ENCODE peak calls at places on chromosomes 11 and 22, in nine cellular contexts. D is fibroblast of lung, O is adipocyte, M is heart right ventricle, H is right atrium auricular region, G is right lobe of liver, T is mesenchymal stem cell, E is aorta, F is tibial nerve. Y is an unnamed sample.

GRCh38 chr11:78957481-78958245 is 383.0 kb upstream of the NARS2 start:
- DNase-seq in D (peak; percentile 68), H (no peak), E (no peak), O (peak; percentile 29), G (no peak), T (peak; percentile 34), F (no peak), M (no peak), Y (no peak)

GRCh38 chr22:49693416-49693815 is 134.3 kb downstream of the BRD1 start:
- DNase-seq in F (no peak), D (no peak), T (no peak), M (no peak), E (no peak), G (no peak), H (no peak), O (no peak), Y (no peak)

GRCh38 chr22:49332691-49333090 is 495.0 kb downstream of the BRD1 start:
- DNase-seq in M (no peak), O (no peak), H (no peak), T (no peak), F (no peak), E (peak; percentile 36), D (no peak), G (no peak), Y (no peak)

GRCh38 chr22:22813126-22814075 is 74.2 kb upstream of the IGLL5 start:
- DNase-seq in H (no peak), F (no peak), M (no peak), D (no peak), O (no peak), E (no peak), G (no peak), T (no peak), Y (no peak)

GRCh38 chr11:9219572-9219971 is 45.6 kb downstream of the DENND5A start:
- DNase-seq in H (no peak), F (no peak), T (peak; percentile 52), D (peak; percentile 67), E (no peak), O (peak; percentile 95), G (no peak), M (no peak), Y (no peak)

GRCh38 chr11:10722307-10722706 is 28.7 kb upstream of the CTR9 start:
- DNase-seq in D (no peak), F (no peak), O (no peak), T (no peak), H (no peak), M (no peak), G (no peak), E (no peak), Y (no peak)

GRCh38 chr22:19289475-19290161 is 1.9 kb downstream of the CLTCL1 start:
- DNase-seq in T (peak; percentile 85), G (no peak), M (no peak), H (no peak), E (no peak), O (peak; percentile 55), D (peak; percentile 49), F (no peak), Y (no peak)

GRCh38 chr11:118227865-118228785 is 3.3 kb upstream of the JAML start:
- DNase-seq in G (no peak), M (no peak), D (no peak), E (no peak), O (no peak), H (no peak), F (no peak), T (no peak), Y (no peak)

GRCh38 chr11:27025312-27025955 is 15.2 kb upstream of the BBOX1 start:
- DNase-seq in E (no peak), H (no peak), D (no peak), M (no peak), O (no peak), G (no peak), F (no peak), T (no peak), Y (no peak)

GRCh38 chr22:24996420-24996952 is 44.0 kb downstream of the KIAA1671 start:
- DNase-seq in F (no peak), H (no peak), O (no peak), T (peak; percentile 94), E (no peak), D (peak; percentile 61), G (no peak), M (peak; percentile 48), Y (no peak)

DNA sequence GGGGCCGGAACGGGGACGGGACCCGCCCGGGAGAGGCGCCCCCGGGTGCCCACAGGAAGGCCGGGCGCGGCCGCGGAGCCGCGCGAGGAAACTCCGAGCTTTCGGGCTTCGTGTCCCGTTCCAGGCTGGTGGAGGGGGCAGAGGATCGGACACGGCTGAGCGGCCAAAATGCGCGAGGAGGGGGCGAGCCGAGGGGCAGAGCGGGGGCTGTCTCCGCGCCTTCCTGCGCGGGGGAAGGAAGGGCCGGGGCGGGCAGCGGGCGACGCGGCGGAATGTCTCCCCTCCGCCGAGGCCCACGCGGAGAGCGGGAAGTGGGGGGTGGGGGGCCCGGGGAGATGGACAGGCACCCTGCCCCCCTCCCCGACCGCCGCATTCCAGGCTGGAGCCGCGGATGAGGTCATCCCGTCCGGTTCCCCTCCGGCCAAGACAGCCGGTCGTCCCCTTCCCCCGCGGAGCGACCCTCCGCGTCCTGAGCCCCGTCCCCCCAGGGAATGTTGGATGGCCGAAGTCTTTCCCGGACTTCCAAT is 465 bp downstream of the CDC42EP1 start:
- DNase-seq in H (no peak), G (peak; percentile 83), F (no peak), T (peak; percentile 72), D (peak; percentile 42), O (peak; percentile 71), E (peak; percentile 91), M (peak; percentile 76), Y (peak; percentile 69)
- H3K27me3 ChIP-seq in H (no peaks in the 10 kb centered on the region), G (no peaks in the 10 kb centered on the region), F (no peaks in the 10 kb centered on the region), T (no peaks in the 10 kb centered on the region), D (no peaks in the 10 kb centered on the region), O (no peaks in the 10 kb centered on the region), E (no peaks in the 10 kb centered on the region), M (no peaks in the 10 kb centered on the region), Y (peaks cover 24% of the 10 kb centered on the region)

DNA sequence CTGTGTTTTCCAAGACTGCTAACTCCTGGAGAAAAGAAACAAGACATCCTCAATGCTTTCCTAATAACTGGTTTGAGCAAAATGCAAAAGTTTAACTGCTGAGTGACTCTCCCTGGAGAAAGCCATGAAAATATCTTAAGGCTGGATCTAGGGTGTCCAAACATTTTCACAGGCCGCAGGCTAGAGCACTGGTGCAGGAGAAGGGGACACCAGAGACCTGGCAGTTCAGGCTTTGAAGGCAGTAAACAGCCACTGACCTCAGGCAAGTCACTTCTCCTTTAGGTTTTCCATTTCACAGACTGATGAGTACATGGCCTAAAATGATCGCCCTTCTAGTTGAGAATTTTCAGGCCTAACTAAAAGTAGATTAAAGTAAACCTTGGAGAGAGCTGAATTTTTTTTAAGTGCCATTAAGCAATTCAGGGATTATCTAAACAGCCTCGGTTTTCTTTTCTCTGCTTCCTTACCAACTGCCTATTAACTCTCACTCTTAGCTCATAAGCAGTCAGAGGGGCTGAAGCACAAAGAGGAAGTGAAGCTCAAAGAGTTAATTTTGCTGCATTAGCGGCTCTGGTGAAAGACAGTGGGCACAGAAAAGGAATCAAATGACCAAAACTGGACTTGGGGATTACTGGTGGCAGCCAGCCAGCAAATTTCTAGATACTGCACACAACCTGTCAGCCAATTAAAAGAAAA is 2.3 kb downstream of the CHKA start:
- DNase-seq in G (no peak), M (no peak), H (no peak), T (peak; percentile 77), O (peak; percentile 18), D (peak; percentile 32), F (no peak), E (no peak), Y (no peak)
- H3K4me1 ChIP-seq in G (peaks cover 6% of the 10 kb centered on the region), M (peaks cover 37% of the 10 kb centered on the region), H (peaks cover 55% of the 10 kb centered on the region), T (peaks cover 15% of the 10 kb centered on the region), O (peaks cover 53% of the 10 kb centered on the region), D (peaks cover 6% of the 10 kb centered on the region), F (peaks cover 51% of the 10 kb centered on the region), E (no peaks in the 10 kb centered on the region), Y (peaks cover 55% of the 10 kb centered on the region)

GRCh38 chr11:70567680-70568503 is 169.6 kb downstream of the CTTN start:
- DNase-seq in D (peak; percentile 21), M (peak; percentile 43), F (peak; percentile 27), E (peak; percentile 77), H (peak; percentile 65), O (peak; percentile 60), T (peak; percentile 54), G (no peak), Y (peak; percentile 55)
- H3K4me3 ChIP-seq in D (peak overlapping the region; percentile 38), M (peak overlapping the region; percentile 32), F (peak overlapping the region; percentile 48), E (peak overlapping the region; percentile 54), H (peak overlapping the region; percentile 29), O (peak overlapping the region; percentile 79), T (no peak overlapping the region), G (peak overlapping the region; percentile 11), Y (peak overlapping the region; percentile 63)

GRCh38 chr11:67411785-67412152 is 3.7 kb upstream of the CARNS1 start:
- DNase-seq in O (no peak), H (no peak), G (no peak), T (no peak), D (no peak), F (no peak), M (no peak), E (no peak), Y (no peak)

GRCh38 chr11:67410369-67410831 is 5.1 kb upstream of the CARNS1 start:
- DNase-seq in T (no peak), H (no peak), E (no peak), O (no peak), G (peak; percentile 19), M (no peak), D (no peak), F (no peak), Y (no peak)

GRCh38 chr11:67409781-67410368 is 5.6 kb upstream of the CARNS1 start:
- DNase-seq in G (no peak), H (no peak), T (no peak), E (peak; percentile 67), O (no peak), F (no peak), D (no peak), M (no peak), Y (no peak)

GRCh38 chr11:67412495-67413179 is 2.8 kb upstream of the CARNS1 start:
- DNase-seq in E (no peak), F (no peak), H (no peak), O (no peak), G (no peak), D (no peak), T (no peak), M (no peak), Y (no peak)

DNA sequence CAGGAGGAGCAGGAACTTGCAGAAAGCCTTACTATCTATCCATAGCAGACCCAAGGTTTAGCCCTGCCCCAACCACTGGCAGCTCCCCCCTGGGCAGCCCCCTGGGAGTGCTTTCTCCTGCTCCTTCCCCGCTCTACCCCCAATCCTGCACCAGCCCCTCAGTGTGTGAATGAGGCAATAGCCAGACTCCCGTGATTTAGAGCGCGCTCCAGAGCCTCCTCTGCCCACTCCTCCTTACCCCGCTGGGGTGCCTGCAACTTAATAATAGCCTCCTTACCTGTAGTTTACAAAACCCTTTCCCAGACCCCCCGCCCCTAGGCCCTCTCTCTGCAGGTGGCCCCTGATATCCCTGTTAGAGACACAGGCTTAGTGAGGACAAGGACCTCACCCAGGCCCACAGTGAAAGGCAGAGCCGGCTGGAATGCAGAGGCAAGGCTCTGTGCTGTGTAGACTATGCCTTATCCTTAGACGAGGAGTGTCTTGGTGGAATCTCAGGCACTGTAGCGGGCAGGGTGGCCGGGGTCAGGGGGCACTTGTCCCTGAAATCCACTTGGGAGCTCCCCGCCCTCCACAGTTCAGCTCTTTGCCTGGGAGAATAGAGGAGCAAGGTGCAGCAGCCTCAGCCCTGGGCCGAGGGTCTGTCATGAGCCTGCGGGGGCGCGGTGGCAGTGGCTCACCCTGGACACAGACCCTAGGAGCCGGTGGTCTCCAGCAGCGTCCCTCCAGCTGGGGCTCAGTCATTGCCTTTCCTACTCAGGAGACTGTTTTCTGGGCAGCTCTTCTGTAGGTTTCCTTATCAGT is 4.3 kb upstream of the CARNS1 start:
- DNase-seq in O (no peak), M (no peak), G (no peak), H (no peak), D (no peak), E (no peak), T (no peak), F (no peak), Y (no peak)
- H3K27me3 ChIP-seq in O (peaks cover 73% of the 10 kb centered on the region), M (peaks cover 19% of the 10 kb centered on the region), G (no peaks in the 10 kb centered on the region), H (no peaks in the 10 kb centered on the region), D (peaks cover 33% of the 10 kb centered on the region), E (no peaks in the 10 kb centered on the region), T (peaks cover 43% of the 10 kb centered on the region), F (no peaks in the 10 kb centered on the region), Y (peaks cover 76% of the 10 kb centered on the region)